ENCODE peak calls at places on chromosomes 16 and 17, in four cellular contexts. P, C, A and L are unnamed samples.

GRCh38 chr16:59543641-59544040 is 809.5 kb upstream of the GOT2 start:
- DNase-seq in P (no peak), C (no peak), A (peak; percentile 96), L (no peak)

GRCh38 chr17:50578173-50578572 is 17.7 kb downstream of the CACNA1G start:
- DNase-seq in P (no peak), C (no peak), A (no peak), L (no peak)

GRCh38 chr17:36673637-36674277 is 72.4 kb downstream of the MRM1 start:
- DNase-seq in P (no peak), C (no peak), A (no peak), L (no peak)

GRCh38 chr16:84922351-84923135 is 88.8 kb downstream of the ZDHHC7 start:
- DNase-seq in P (peak; percentile 34), C (peak; percentile 88), A (no peak), L (no peak)

GRCh38 chr17:32907583-32907982 is 20.4 kb upstream of the TMEM98 start:
- DNase-seq in P (no peak), C (no peak), A (no peak), L (no peak)

GRCh38 chr16:30142672-30143346 is 19.8 kb upstream of the MAPK3 start:
- DNase-seq in P (peak; percentile 46), C (no peak), A (no peak), L (no peak)

GRCh38 chr17:7315570-7316243 is 547 bp upstream of the GPS2 start:
- DNase-seq in P (no peak), C (no peak), A (no peak), L (no peak)

GRCh38 chr16:87392823-87393679 is 915 bp downstream of the MAP1LC3B start:
- DNase-seq in P (peak; percentile 68), C (no peak), A (peak; percentile 59), L (no peak)

GRCh38 chr17:67390646-67391480 is 13.8 kb downstream of the PITPNC1 start:
- DNase-seq in P (no peak), C (peak; percentile 60), A (peak; percentile 98), L (no peak)

GRCh38 chr17:65750678-65751077 is 189.2 kb upstream of the AXIN2 start:
- DNase-seq in P (no peak), C (peak; percentile 56), A (peak; percentile 97), L (peak; percentile 91)

GRCh38 chr17:67245073-67245693 is at the start of gene HELZ:
- DNase-seq in P (peak; percentile 87), C (peak; percentile 80), A (peak; percentile 81), L (peak; percentile 73)

GRCh38 chr17:28724500-28725165 is 1.4 kb downstream of the TLCD1 start:
- DNase-seq in P (no peak), C (no peak), A (no peak), L (no peak)

GRCh38 chr16:19524356-19524865 is 669 bp downstream of the CCP110 start:
- DNase-seq in P (no peak), C (no peak), A (no peak), L (no peak)

GRCh38 chr17:62735027-62735651 is 73.0 kb downstream of the MARCHF10 start:
- DNase-seq in P (no peak), C (no peak), A (no peak), L (no peak)

GRCh38 chr16:79864781-79865391 is 264.3 kb upstream of the MAF start:
- DNase-seq in P (no peak), C (no peak), A (no peak), L (no peak)

GRCh38 chr17:28059675-28060074 is 17.2 kb downstream of the NLK start:
- DNase-seq in P (no peak), C (no peak), A (no peak), L (no peak)

GRCh38 chr17:64172510-64172909 is 42.6 kb upstream of the ERN1 start:
- DNase-seq in P (no peak), C (no peak), A (no peak), L (no peak)

GRCh38 chr17:59152925-59153324 is 2.1 kb downstream of the SKA2 start:
- DNase-seq in P (no peak), C (no peak), A (no peak), L (no peak)

GRCh38 chr16:79843631-79844043 is 243.1 kb upstream of the MAF start:
- DNase-seq in P (no peak), C (no peak), A (no peak), L (no peak)

GRCh38 chr17:68101992-68102758 is 66.6 kb downstream of the KPNA2 start:
- DNase-seq in P (peak; percentile 19), C (peak; percentile 22), A (no peak), L (no peak)

GRCh38 chr17:42562845-42563509 is 1.0 kb downstream of the COASY start:
- DNase-seq in P (no peak), C (no peak), A (no peak), L (no peak)

GRCh38 chr17:78258323-78259229 is 27.1 kb downstream of the TMEM235 start:
- DNase-seq in P (peak; percentile 8), C (peak; percentile 62), A (peak; percentile 32), L (peak; percentile 50)

GRCh38 chr17:4777969-4778760 is 6.5 kb downstream of the TM4SF5 start:
- DNase-seq in P (no peak), C (no peak), A (no peak), L (no peak)

GRCh38 chr17:37787055-37787720 is 42.3 kb upstream of the HNF1B start:
- DNase-seq in P (no peak), C (no peak), A (peak; percentile 72), L (no peak)

GRCh38 chr17:72125742-72126141 is 4.9 kb downstream of the SOX9 start:
- DNase-seq in P (no peak), C (no peak), A (peak; percentile 77), L (no peak)

GRCh38 chr16:21611546-21612384 is 12.4 kb downstream of the METTL9 start:
- DNase-seq in P (peak; percentile 59), C (no peak), A (no peak), L (no peak)

GRCh38 chr16:59865071-59865671 is 1131.1 kb upstream of the GOT2 start:
- DNase-seq in P (no peak), C (no peak), A (peak; percentile 52), L (no peak)

GRCh38 chr16:57639172-57639571 is 10.7 kb downstream of the ADGRG1 start:
- DNase-seq in P (peak; percentile 98), C (no peak), A (peak; percentile 24), L (no peak)

GRCh38 chr17:1720856-1721386 is 3.6 kb upstream of the WDR81 start:
- DNase-seq in P (peak; percentile 64), C (no peak), A (peak; percentile 41), L (peak; percentile 57)

GRCh38 chr16:53159781-53160436 is 105.1 kb downstream of the CHD9 start:
- DNase-seq in P (peak; percentile 65), C (peak; percentile 32), A (peak; percentile 48), L (no peak)

GRCh38 chr17:7045492-7046126 is 1.7 kb upstream of the SLC16A11 start:
- DNase-seq in P (peak; percentile 76), C (no peak), A (peak; percentile 71), L (no peak)

GRCh38 chr16:69150146-69150865 is 17.9 kb downstream of the UTP4 start:
- DNase-seq in P (peak; percentile 87), C (peak; percentile 75), A (peak; percentile 58), L (no peak)

GRCh38 chr17:68399638-68400403 is 57.5 kb downstream of the WIPI1 start:
- DNase-seq in P (no peak), C (no peak), A (peak; percentile 66), L (no peak)

GRCh38 chr16:54862529-54862928 is 68.1 kb upstream of the IRX5 start:
- DNase-seq in P (peak; percentile 12), C (peak; percentile 33), A (no peak), L (no peak)

GRCh38 chr16:48936811-48937210 is 326.8 kb upstream of the N4BP1 start:
- DNase-seq in P (no peak), C (no peak), A (no peak), L (no peak)

GRCh38 chr17:43134774-43135453 is 9.8 kb upstream of the BRCA1 start:
- DNase-seq in P (no peak), C (no peak), A (no peak), L (no peak)

GRCh38 chr16:19458722-19459379 is 41.2 kb downstream of the TMC5 start:
- DNase-seq in P (no peak), C (no peak), A (no peak), L (no peak)

GRCh38 chr17:49572226-49572625 is 3.4 kb upstream of the NXPH3 start:
- DNase-seq in P (no peak), C (no peak), A (no peak), L (no peak)

GRCh38 chr16:10408824-10409381 is 23.0 kb downstream of the ATF7IP2 start:
- DNase-seq in P (no peak), C (no peak), A (peak; percentile 48), L (no peak)
- H3K9me3 ChIP-seq in P (no peaks in the 10 kb centered on the region), C (no peaks in the 10 kb centered on the region), A (no peaks in the 10 kb centered on the region), L (peaks cover 5% of the 10 kb centered on the region)

GRCh38 chr16:35714665-35715064 is 2255.3 kb downstream of the TP53TG3F start:
- DNase-seq in P (no peak), C (peak; percentile 27), A (no peak), L (no peak)
- H3K9me3 ChIP-seq in P (peaks cover 11% of the 10 kb centered on the region), C (peaks cover 2% of the 10 kb centered on the region), A (no peaks in the 10 kb centered on the region), L (peaks cover 5% of the 10 kb centered on the region)

GRCh38 chr17:46950997-46951621 is 27.9 kb downstream of the RPRML start:
- DNase-seq in P (peak; percentile 41), C (no peak), A (no peak), L (no peak)
- H3K9me3 ChIP-seq in P (no peaks in the 10 kb centered on the region), C (no peaks in the 10 kb centered on the region), A (no peaks in the 10 kb centered on the region), L (no peaks in the 10 kb centered on the region)

DNA sequence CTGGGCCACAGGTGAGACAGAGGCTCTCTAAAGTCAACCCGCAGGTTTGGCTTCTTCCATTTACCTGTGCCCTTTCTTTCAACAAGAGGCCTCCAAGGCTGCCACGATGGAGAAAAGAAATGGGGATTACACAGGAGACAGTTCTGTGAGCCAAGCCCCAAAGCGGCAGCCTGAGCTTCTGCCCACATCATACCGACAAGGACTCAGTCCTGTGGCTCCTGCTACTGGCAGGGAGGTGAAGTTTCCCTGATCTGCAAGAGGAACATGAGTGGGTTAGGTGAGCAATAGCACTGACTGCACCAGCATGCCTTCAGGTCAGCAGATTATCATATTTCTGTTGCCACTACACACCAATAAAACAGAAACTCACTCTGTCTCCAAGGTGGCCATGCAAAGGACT is 800.0 kb downstream of the KCNJ18 start:
- DNase-seq in P (no peak), C (no peak), A (no peak), L (no peak)
- H3K9me3 ChIP-seq in P (peaks cover 15% of the 10 kb centered on the region), C (no peaks in the 10 kb centered on the region), A (no peaks in the 10 kb centered on the region), L (no peaks in the 10 kb centered on the region)

DNA sequence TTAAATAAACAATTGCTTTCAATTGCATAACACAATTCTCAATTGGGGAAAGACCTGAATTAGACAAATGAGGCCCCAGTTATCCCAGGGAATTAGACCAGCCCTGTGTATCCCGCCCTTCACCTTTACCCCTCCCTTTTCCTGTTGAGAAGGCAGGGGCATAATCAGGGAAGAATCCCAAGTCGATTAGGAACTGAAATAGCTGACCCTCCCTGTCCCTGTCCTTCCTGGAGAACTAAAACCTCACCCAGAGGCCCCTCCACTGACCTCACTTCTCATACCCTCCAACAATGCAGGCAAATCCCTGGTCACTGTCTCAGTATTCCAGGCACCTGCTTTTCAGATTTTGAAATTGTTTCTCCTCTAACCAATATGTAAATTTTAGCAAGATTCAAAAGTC is 165.4 kb upstream of the CDH11 start:
- DNase-seq in P (no peak), C (no peak), A (no peak), L (no peak)
- H3K9me3 ChIP-seq in P (no peaks in the 10 kb centered on the region), C (no peaks in the 10 kb centered on the region), A (no peaks in the 10 kb centered on the region), L (no peaks in the 10 kb centered on the region)